ENCODE peak calls at places on chromosomes 2 and 18, in ten cellular contexts. G is fibroblast of lung, X is astrocyte, Q is H9, M is A549, P is endodermal cell, R is tibial artery, O is sigmoid colon, Y is neural progenitor cell, U is SJCRH30. K is an unnamed sample.
A peak's percentile ranks its signal among the peaks of the same experiment; 100 is the strongest.

GRCh38 chr18:77084757-77085035 is 47.9 kb downstream of the MBP start:
- DNase-seq in U (no peak), G (no peak), M (no peak), Q (no peak), Y (no peak), X (peak; percentile 19), R (no peak), P (no peak), O (no peak), K (no peak)

GRCh38 chr18:5955861-5956260 is 60.5 kb upstream of the TMEM200C start:
- DNase-seq in G (peak; percentile 34), Y (no peak), P (no peak), R (no peak), M (no peak), U (no peak), Q (no peak), O (no peak), X (peak; percentile 22), K (no peak)

GRCh38 chr18:74185860-74186259 is 37.5 kb downstream of the TIMM21 start:
- DNase-seq in G (no peak), O (no peak), M (no peak), R (no peak), Q (no peak), P (no peak), Y (no peak), U (no peak), X (no peak), K (no peak)

GRCh38 chr2:218811382-218811781 is 20.2 kb downstream of the PRKAG3 start:
- DNase-seq in Y (no peak), P (no peak), O (no peak), M (no peak), U (no peak), Q (no peak), G (peak; percentile 15), X (no peak), R (no peak), K (no peak)

GRCh38 chr18:48813833-48814489 is 136.8 kb downstream of the SMAD7 start:
- DNase-seq in Q (peak; percentile 9), O (peak; percentile 48), M (no peak), R (peak; percentile 52), U (no peak), X (no peak), G (no peak), P (peak; percentile 41), Y (no peak), K (no peak)

GRCh38 chr2:229686122-229686919 is 28.0 kb downstream of the DNER start:
- DNase-seq in M (no peak), U (no peak), X (no peak), R (no peak), G (no peak), O (no peak), Q (no peak), P (no peak), Y (no peak), K (no peak)

GRCh38 chr2:166984797-166985196 is 96.5 kb downstream of the XIRP2 start:
- DNase-seq in Q (no peak), U (no peak), G (peak; percentile 25), X (peak; percentile 20), Y (no peak), R (no peak), P (no peak), O (no peak), M (no peak), K (no peak)

GRCh38 chr2:179769323-179769722 is 92.1 kb downstream of the ZNF385B start:
- DNase-seq in Q (no peak), Y (no peak), O (no peak), U (no peak), R (no peak), X (no peak), G (no peak), M (no peak), P (no peak), K (no peak)

GRCh38 chr18:79567481-79568147 is 112.0 kb upstream of the CTDP1 start:
- DNase-seq in M (no peak), P (peak; percentile 84), G (peak; percentile 98), U (peak; percentile 89), Q (peak; percentile 81), Y (peak; percentile 75), R (no peak), X (peak; percentile 98), O (peak; percentile 68), K (peak; percentile 40)

GRCh38 chr2:11983401-11983800 is 237.0 kb downstream of the LPIN1 start:
- DNase-seq in X (no peak), R (no peak), G (no peak), U (no peak), O (no peak), P (no peak), Q (no peak), M (no peak), Y (no peak), K (no peak)
- H3K4me1 ChIP-seq in X (no peaks in the 10 kb centered on the region), R (no peaks in the 10 kb centered on the region), G (no peaks in the 10 kb centered on the region), U (peaks cover 28% of the 10 kb centered on the region), O (no peaks in the 10 kb centered on the region), P (no peaks in the 10 kb centered on the region), Q (peaks cover 9% of the 10 kb centered on the region), M (no peaks in the 10 kb centered on the region), Y (no peaks in the 10 kb centered on the region), K (no peaks in the 10 kb centered on the region)

GRCh38 chr2:68466361-68466777 is 725 bp downstream of the FBXO48 start:
- DNase-seq in O (no peak), X (peak; percentile 89), G (peak; percentile 91), U (no peak), Y (peak; percentile 44), P (peak; percentile 57), R (no peak), Q (no peak), M (peak; percentile 28), K (no peak)

GRCh38 chr2:68466778-68467076 is 367 bp downstream of the FBXO48 start:
- DNase-seq in G (no peak), Y (no peak), O (no peak), P (no peak), Q (no peak), R (no peak), X (no peak), M (no peak), U (no peak), K (no peak)

GRCh38 chr2:68468801-68469200 is 1.4 kb downstream of the APLF start:
- DNase-seq in P (no peak), O (no peak), Q (no peak), X (no peak), M (no peak), U (no peak), Y (no peak), R (no peak), G (no peak), K (no peak)

GRCh38 chr2:68465081-68465916 is 1.8 kb downstream of the FBXO48 start:
- DNase-seq in X (no peak), U (no peak), G (peak; percentile 16), Y (no peak), O (no peak), P (no peak), Q (no peak), M (no peak), R (no peak), K (no peak)

DNA sequence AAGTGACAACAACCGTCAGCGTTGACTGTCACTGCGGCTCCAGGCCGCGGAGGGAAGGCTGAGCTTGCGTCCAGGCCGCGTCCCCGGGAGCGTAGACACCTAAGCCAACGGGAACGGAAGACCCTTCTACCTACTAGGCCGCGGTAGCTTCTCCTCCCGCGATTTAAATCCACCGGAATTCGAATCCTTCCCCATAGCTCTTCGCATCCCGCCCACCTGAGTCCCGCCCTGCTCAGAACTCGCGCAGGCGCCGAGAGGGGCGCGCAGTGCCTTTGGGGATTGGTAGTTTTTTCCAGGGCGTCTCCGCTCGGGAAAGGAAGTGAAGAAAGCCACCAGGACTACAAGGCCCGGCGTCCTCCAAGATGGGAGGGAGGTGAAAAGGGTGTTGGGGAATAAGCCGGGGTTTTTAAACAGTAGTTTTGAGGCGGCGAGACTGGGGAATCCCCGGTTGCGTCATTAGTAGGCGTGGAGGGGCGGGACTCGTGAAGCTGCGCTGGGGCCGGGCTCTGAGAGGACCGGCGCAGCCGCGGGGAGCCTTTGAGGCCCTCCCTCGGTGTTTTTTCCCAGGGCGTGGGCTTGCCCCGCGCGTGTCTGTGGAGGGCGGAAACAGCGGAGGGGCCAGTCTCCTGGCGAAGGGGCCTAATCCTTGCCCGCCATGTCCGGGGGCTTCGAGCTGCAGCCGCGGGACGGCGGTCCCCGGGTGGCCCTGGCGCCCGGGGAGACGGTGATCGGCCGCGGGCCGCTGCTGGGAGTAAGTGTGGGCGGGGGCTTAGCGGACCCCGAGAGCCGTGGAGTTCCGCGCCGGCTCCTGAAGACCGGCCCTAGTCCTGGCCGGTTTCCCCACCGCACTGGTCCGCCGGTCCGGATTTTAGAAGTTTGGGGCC is at the start of the genes APLF and FBXO48:
- DNase-seq in U (peak; percentile 99), Y (peak; percentile 99), X (peak; percentile 98), P (peak; percentile 99), R (peak; percentile 98), O (peak; percentile 99), G (peak; percentile 99), Q (peak; percentile 98), M (peak; percentile 97), K (peak; percentile 98)
- H3K4me1 ChIP-seq in U (peaks cover 7% of the 10 kb centered on the region), Y (peaks cover 14% of the 10 kb centered on the region), X (peaks cover 7% of the 10 kb centered on the region), P (peaks cover 7% of the 10 kb centered on the region), R (no peaks in the 10 kb centered on the region), O (peaks cover 17% of the 10 kb centered on the region), G (peaks cover 4% of the 10 kb centered on the region), Q (no peaks in the 10 kb centered on the region), M (peaks cover 22% of the 10 kb centered on the region), K (peaks cover 2% of the 10 kb centered on the region)

DNA sequence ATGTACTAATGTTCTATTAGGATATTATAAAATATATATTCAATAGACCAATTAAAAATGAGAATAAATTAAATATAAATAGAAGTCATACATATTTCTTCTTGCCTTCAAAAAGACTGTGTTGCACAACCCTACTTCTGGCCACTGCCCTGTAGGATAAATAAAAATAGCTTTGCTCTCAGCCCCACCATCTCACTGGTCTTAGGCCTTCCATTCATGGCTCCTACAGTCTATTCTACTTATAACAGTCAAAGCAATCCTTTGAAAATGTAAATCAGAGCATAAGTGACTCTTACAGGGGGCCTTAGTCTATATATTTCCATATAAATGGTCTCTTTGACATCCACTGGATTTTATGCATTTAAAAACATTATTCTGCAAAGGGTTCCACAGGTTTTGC is 72.9 kb downstream of the KLF7 start:
- DNase-seq in O (no peak), Q (no peak), P (no peak), U (no peak), M (no peak), G (no peak), X (no peak), R (no peak), Y (no peak), K (no peak)
- H3K4me1 ChIP-seq in O (peaks cover 21% of the 10 kb centered on the region), Q (peaks cover 28% of the 10 kb centered on the region), P (peaks cover 18% of the 10 kb centered on the region), U (no peaks in the 10 kb centered on the region), M (peaks cover 29% of the 10 kb centered on the region), G (no peaks in the 10 kb centered on the region), X (peaks cover 2% of the 10 kb centered on the region), R (no peaks in the 10 kb centered on the region), Y (peaks cover 29% of the 10 kb centered on the region), K (peaks cover 3% of the 10 kb centered on the region)

DNA sequence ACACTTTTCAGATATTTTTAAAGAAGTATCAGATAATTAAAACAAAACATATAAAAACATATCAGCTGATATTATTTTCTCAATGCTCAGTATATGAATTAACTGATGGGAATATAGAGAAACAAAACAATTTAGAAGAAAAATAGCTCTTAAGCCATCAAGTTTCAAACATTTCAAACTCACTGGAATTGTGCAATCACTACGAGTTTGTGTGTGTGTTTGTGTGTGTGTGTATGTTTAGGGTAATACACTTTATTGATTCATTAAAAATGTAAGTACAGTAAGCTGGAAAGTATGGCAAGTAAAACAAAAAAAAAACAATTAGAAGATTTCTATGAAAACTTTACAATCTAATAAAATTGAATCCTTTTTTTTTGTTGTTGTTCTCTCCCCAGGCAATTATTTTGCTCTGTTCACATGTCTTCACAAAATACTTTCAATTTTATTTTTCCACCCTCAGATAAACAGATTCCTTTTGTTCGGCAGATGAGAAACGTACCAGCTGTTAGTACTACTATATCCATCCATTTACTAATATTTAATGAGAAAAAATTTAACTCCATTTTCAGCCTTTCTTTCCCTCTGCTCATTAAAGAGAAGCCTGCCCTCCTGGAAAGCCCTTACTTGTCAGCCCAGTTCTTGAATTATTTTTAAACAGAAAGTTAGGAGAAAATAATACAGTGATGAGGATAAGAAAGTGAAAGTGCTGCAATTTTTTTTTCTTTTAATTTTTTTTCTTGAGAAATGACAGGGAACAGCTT is 87.6 kb downstream of the SLC8A1 start:
- DNase-seq in O (no peak), P (no peak), Y (no peak), X (no peak), G (no peak), U (no peak), Q (no peak), R (no peak), M (no peak), K (no peak)
- H3K4me1 ChIP-seq in O (peaks cover 14% of the 10 kb centered on the region), P (no peaks in the 10 kb centered on the region), Y (peaks cover 3% of the 10 kb centered on the region), X (peaks cover 28% of the 10 kb centered on the region), G (peaks cover 2% of the 10 kb centered on the region), U (peaks cover 29% of the 10 kb centered on the region), Q (no peaks in the 10 kb centered on the region), R (no peaks in the 10 kb centered on the region), M (peaks cover 10% of the 10 kb centered on the region), K (no peaks in the 10 kb centered on the region)

K was measured in ovary.